ENCODE peak calls at places on chromosomes 6 and 20, in seven cellular contexts. One of them, this sample, is unnamed.

GRCh38 chr6:167119680-167120556 is 3.0 kb upstream of the CCR6 start:
- DNase-seq in CD4-positive, alpha-beta T cell: peak
- DNase-seq in GM23248: no peak
- DNase-seq in brain microvascular endothelial cell: no peak
- DNase-seq in suprapubic skin: no peak
- DNase-seq in neural progenitor cell: no peak
- DNase-seq in vagina: peak
- DNase-seq in this sample: no peak

GRCh38 chr6:74041420-74041819 is 345.4 kb downstream of the CD109 start:
- DNase-seq in CD4-positive, alpha-beta T cell: no peak
- DNase-seq in vagina: no peak
- DNase-seq in neural progenitor cell: peak
- DNase-seq in GM23248: no peak
- DNase-seq in brain microvascular endothelial cell: no peak
- DNase-seq in suprapubic skin: peak
- DNase-seq in this sample: no peak

GRCh38 chr20:14848806-14849205 is 511.4 kb upstream of the FLRT3 start:
- DNase-seq in CD4-positive, alpha-beta T cell: no peak
- DNase-seq in neural progenitor cell: no peak
- DNase-seq in brain microvascular endothelial cell: peak
- DNase-seq in vagina: no peak
- DNase-seq in suprapubic skin: no peak
- DNase-seq in GM23248: no peak
- DNase-seq in this sample: peak

GRCh38 chr6:108194503-108194902 is 28.7 kb downstream of the NR2E1 start:
- DNase-seq in neural progenitor cell: no peak
- DNase-seq in suprapubic skin: no peak
- DNase-seq in GM23248: no peak
- DNase-seq in brain microvascular endothelial cell: no peak
- DNase-seq in vagina: no peak
- DNase-seq in CD4-positive, alpha-beta T cell: no peak
- DNase-seq in this sample: no peak

GRCh38 chr6:1609662-1610496 is at the start of gene FOXC1:
- DNase-seq in CD4-positive, alpha-beta T cell: no peak
- DNase-seq in GM23248: peak
- DNase-seq in brain microvascular endothelial cell: peak
- DNase-seq in vagina: no peak
- DNase-seq in neural progenitor cell: peak
- DNase-seq in suprapubic skin: peak
- DNase-seq in this sample: peak

GRCh38 chr20:44406572-44407100 is 51.1 kb downstream of the HNF4A start:
- DNase-seq in suprapubic skin: no peak
- DNase-seq in CD4-positive, alpha-beta T cell: no peak
- DNase-seq in neural progenitor cell: no peak
- DNase-seq in GM23248: no peak
- DNase-seq in brain microvascular endothelial cell: no peak
- DNase-seq in vagina: no peak
- DNase-seq in this sample: no peak

GRCh38 chr6:51719297-51719696 is 368.1 kb downstream of the PKHD1 start:
- DNase-seq in suprapubic skin: no peak
- DNase-seq in CD4-positive, alpha-beta T cell: no peak
- DNase-seq in neural progenitor cell: no peak
- DNase-seq in brain microvascular endothelial cell: no peak
- DNase-seq in GM23248: no peak
- DNase-seq in vagina: no peak
- DNase-seq in this sample: no peak

GRCh38 chr6:118892248-118893094 is 1.5 kb upstream of the ASF1A start:
- DNase-seq in suprapubic skin: no peak
- DNase-seq in vagina: no peak
- DNase-seq in GM23248: peak
- DNase-seq in brain microvascular endothelial cell: no peak
- DNase-seq in neural progenitor cell: no peak
- DNase-seq in CD4-positive, alpha-beta T cell: no peak
- DNase-seq in this sample: peak

GRCh38 chr6:3882865-3883264 is 33.7 kb downstream of the FAM50B start:
- DNase-seq in neural progenitor cell: no peak
- DNase-seq in CD4-positive, alpha-beta T cell: no peak
- DNase-seq in brain microvascular endothelial cell: no peak
- DNase-seq in GM23248: peak
- DNase-seq in vagina: no peak
- DNase-seq in suprapubic skin: no peak
- DNase-seq in this sample: no peak

GRCh38 chr20:3603108-3603507 is 60.1 kb downstream of the GFRA4 start:
- DNase-seq in GM23248: no peak
- DNase-seq in vagina: no peak
- DNase-seq in suprapubic skin: no peak
- DNase-seq in brain microvascular endothelial cell: no peak
- DNase-seq in CD4-positive, alpha-beta T cell: no peak
- DNase-seq in neural progenitor cell: no peak
- DNase-seq in this sample: no peak

GRCh38 chr6:12363651-12364381 is 73.7 kb downstream of the EDN1 start:
- DNase-seq in vagina: no peak
- DNase-seq in brain microvascular endothelial cell: no peak
- DNase-seq in neural progenitor cell: no peak
- DNase-seq in suprapubic skin: no peak
- DNase-seq in CD4-positive, alpha-beta T cell: no peak
- DNase-seq in GM23248: no peak
- DNase-seq in this sample: no peak

GRCh38 chr6:144064402-144064830 is 31.0 kb downstream of the SF3B5 start:
- DNase-seq in vagina: no peak
- DNase-seq in suprapubic skin: peak
- DNase-seq in GM23248: peak
- DNase-seq in neural progenitor cell: peak
- DNase-seq in brain microvascular endothelial cell: no peak
- DNase-seq in CD4-positive, alpha-beta T cell: peak
- DNase-seq in this sample: no peak

GRCh38 chr6:161922631-161923119 is 648.8 kb upstream of the AGPAT4 start:
- DNase-seq in vagina: no peak
- DNase-seq in GM23248: peak
- DNase-seq in suprapubic skin: no peak
- DNase-seq in neural progenitor cell: peak
- DNase-seq in CD4-positive, alpha-beta T cell: no peak
- DNase-seq in brain microvascular endothelial cell: peak
- DNase-seq in this sample: peak

GRCh38 chr6:117352466-117353081 is 73.2 kb downstream of the ROS1 start:
- DNase-seq in vagina: no peak
- DNase-seq in suprapubic skin: no peak
- DNase-seq in neural progenitor cell: no peak
- DNase-seq in brain microvascular endothelial cell: no peak
- DNase-seq in GM23248: peak
- DNase-seq in CD4-positive, alpha-beta T cell: no peak
- DNase-seq in this sample: peak

GRCh38 chr20:5835234-5835845 is 85.1 kb downstream of the SHLD1 start:
- DNase-seq in vagina: no peak
- DNase-seq in neural progenitor cell: no peak
- DNase-seq in suprapubic skin: no peak
- DNase-seq in CD4-positive, alpha-beta T cell: peak
- DNase-seq in GM23248: peak
- DNase-seq in brain microvascular endothelial cell: peak
- DNase-seq in this sample: peak

GRCh38 chr20:5833309-5833941 is 83.2 kb downstream of the SHLD1 start:
- DNase-seq in suprapubic skin: no peak
- DNase-seq in neural progenitor cell: no peak
- DNase-seq in CD4-positive, alpha-beta T cell: no peak
- DNase-seq in vagina: no peak
- DNase-seq in GM23248: no peak
- DNase-seq in brain microvascular endothelial cell: no peak
- DNase-seq in this sample: no peak

GRCh38 chr20:5834436-5835005 is 84.3 kb downstream of the SHLD1 start:
- DNase-seq in GM23248: no peak
- DNase-seq in suprapubic skin: no peak
- DNase-seq in neural progenitor cell: no peak
- DNase-seq in CD4-positive, alpha-beta T cell: no peak
- DNase-seq in brain microvascular endothelial cell: no peak
- DNase-seq in vagina: no peak
- DNase-seq in this sample: peak

GRCh38 chr20:5831539-5832237 is 81.5 kb downstream of the SHLD1 start:
- DNase-seq in GM23248: no peak
- DNase-seq in suprapubic skin: no peak
- DNase-seq in neural progenitor cell: no peak
- DNase-seq in CD4-positive, alpha-beta T cell: no peak
- DNase-seq in brain microvascular endothelial cell: no peak
- DNase-seq in vagina: no peak
- DNase-seq in this sample: no peak

DNA sequence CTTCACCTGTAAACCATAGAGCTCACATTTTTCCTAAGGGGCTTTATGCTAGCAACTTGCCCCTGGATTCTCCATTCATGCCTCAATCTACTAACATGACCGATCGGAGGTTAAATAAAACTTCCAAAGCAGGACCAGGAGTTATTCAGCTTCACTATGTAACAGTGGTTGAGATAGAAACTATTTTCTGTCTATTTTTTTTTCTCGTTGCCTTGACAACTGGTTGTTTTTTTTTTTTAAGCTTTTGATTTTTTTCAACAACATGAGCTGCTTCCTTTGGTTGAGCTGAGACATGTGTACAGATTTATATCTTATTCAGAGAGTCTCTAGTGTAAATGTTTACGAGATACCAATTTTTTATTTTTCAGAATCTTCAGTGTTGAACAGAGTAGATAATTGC is 85.7 kb downstream of the SHLD1 start:
- DNase-seq in vagina: no peak
- DNase-seq in neural progenitor cell: no peak
- DNase-seq in CD4-positive, alpha-beta T cell: no peak
- DNase-seq in brain microvascular endothelial cell: no peak
- DNase-seq in GM23248: peak
- DNase-seq in suprapubic skin: no peak
- DNase-seq in this sample: peak
- H3K27ac ChIP-seq in vagina: no peak
- H3K27ac ChIP-seq in neural progenitor cell: no peak
- H3K27ac ChIP-seq in CD4-positive, alpha-beta T cell: peak
- H3K27ac ChIP-seq in brain microvascular endothelial cell: peak
- H3K27ac ChIP-seq in GM23248: no peak
- H3K27ac ChIP-seq in suprapubic skin: peak
- H3K27ac ChIP-seq in this sample: peak

GRCh38 chr6:155340464-155341129 is 26.3 kb upstream of the TFB1M start:
- DNase-seq in GM23248: peak
- DNase-seq in vagina: no peak
- DNase-seq in suprapubic skin: no peak
- DNase-seq in CD4-positive, alpha-beta T cell: no peak
- DNase-seq in neural progenitor cell: peak
- DNase-seq in brain microvascular endothelial cell: peak
- DNase-seq in this sample: peak
- H3K27ac ChIP-seq in GM23248: peak
- H3K27ac ChIP-seq in vagina: no peak
- H3K27ac ChIP-seq in suprapubic skin: no peak
- H3K27ac ChIP-seq in CD4-positive, alpha-beta T cell: no peak
- H3K27ac ChIP-seq in neural progenitor cell: no peak
- H3K27ac ChIP-seq in brain microvascular endothelial cell: peak
- H3K27ac ChIP-seq in this sample: no peak

GRCh38 chr6:44000164-44000842 is 126.9 kb downstream of the MRPL14 start:
- DNase-seq in CD4-positive, alpha-beta T cell: no peak
- DNase-seq in brain microvascular endothelial cell: no peak
- DNase-seq in GM23248: no peak
- DNase-seq in neural progenitor cell: no peak
- DNase-seq in suprapubic skin: peak
- DNase-seq in vagina: no peak
- DNase-seq in this sample: peak
- H3K27ac ChIP-seq in CD4-positive, alpha-beta T cell: no peak
- H3K27ac ChIP-seq in brain microvascular endothelial cell: no peak
- H3K27ac ChIP-seq in GM23248: no peak
- H3K27ac ChIP-seq in neural progenitor cell: no peak
- H3K27ac ChIP-seq in suprapubic skin: no peak
- H3K27ac ChIP-seq in vagina: no peak
- H3K27ac ChIP-seq in this sample: peak

GRCh38 chr6:81766482-81767069 is 14.1 kb upstream of the TENT5A start:
- DNase-seq in vagina: no peak
- DNase-seq in CD4-positive, alpha-beta T cell: no peak
- DNase-seq in brain microvascular endothelial cell: peak
- DNase-seq in neural progenitor cell: no peak
- DNase-seq in suprapubic skin: no peak
- DNase-seq in GM23248: peak
- DNase-seq in this sample: peak

GRCh38 chr6:81767163-81768000 is 14.9 kb upstream of the TENT5A start:
- DNase-seq in GM23248: peak
- DNase-seq in suprapubic skin: no peak
- DNase-seq in CD4-positive, alpha-beta T cell: no peak
- DNase-seq in vagina: no peak
- DNase-seq in neural progenitor cell: no peak
- DNase-seq in brain microvascular endothelial cell: peak
- DNase-seq in this sample: peak

GRCh38 chr6:81770395-81770794 is 17.9 kb upstream of the TENT5A start:
- DNase-seq in neural progenitor cell: no peak
- DNase-seq in GM23248: no peak
- DNase-seq in vagina: no peak
- DNase-seq in brain microvascular endothelial cell: no peak
- DNase-seq in CD4-positive, alpha-beta T cell: no peak
- DNase-seq in suprapubic skin: no peak
- DNase-seq in this sample: no peak

GRCh38 chr6:81769834-81770233 is 17.4 kb upstream of the TENT5A start:
- DNase-seq in CD4-positive, alpha-beta T cell: no peak
- DNase-seq in vagina: no peak
- DNase-seq in suprapubic skin: no peak
- DNase-seq in neural progenitor cell: peak
- DNase-seq in brain microvascular endothelial cell: no peak
- DNase-seq in GM23248: peak
- DNase-seq in this sample: no peak

GRCh38 chr6:81768150-81768942 is 15.9 kb upstream of the TENT5A start:
- DNase-seq in vagina: no peak
- DNase-seq in GM23248: peak
- DNase-seq in suprapubic skin: no peak
- DNase-seq in CD4-positive, alpha-beta T cell: no peak
- DNase-seq in brain microvascular endothelial cell: no peak
- DNase-seq in neural progenitor cell: no peak
- DNase-seq in this sample: peak
- H3K27ac ChIP-seq in vagina: no peak
- H3K27ac ChIP-seq in GM23248: peak
- H3K27ac ChIP-seq in suprapubic skin: no peak
- H3K27ac ChIP-seq in CD4-positive, alpha-beta T cell: no peak
- H3K27ac ChIP-seq in brain microvascular endothelial cell: no peak
- H3K27ac ChIP-seq in neural progenitor cell: no peak
- H3K27ac ChIP-seq in this sample: no peak

GRCh38 chr20:19826179-19826914 is 68.3 kb downstream of the RIN2 start:
- DNase-seq in suprapubic skin: no peak
- DNase-seq in vagina: peak
- DNase-seq in neural progenitor cell: no peak
- DNase-seq in GM23248: no peak
- DNase-seq in brain microvascular endothelial cell: peak
- DNase-seq in CD4-positive, alpha-beta T cell: no peak
- DNase-seq in this sample: no peak
- H3K27ac ChIP-seq in suprapubic skin: no peak
- H3K27ac ChIP-seq in vagina: no peak
- H3K27ac ChIP-seq in neural progenitor cell: no peak
- H3K27ac ChIP-seq in GM23248: no peak
- H3K27ac ChIP-seq in brain microvascular endothelial cell: peak
- H3K27ac ChIP-seq in CD4-positive, alpha-beta T cell: no peak
- H3K27ac ChIP-seq in this sample: no peak

This sample was measured in fibroblast of lung.